ENCODE peak calls at places on chromosomes 6 and 20, in six cellular contexts. A, R, F, I, Z and L are unnamed samples.

GRCh38 chr6:157397660-157398059 is 16.7 kb downstream of the ZDHHC14 start:
- DNase-seq in Z (no peak), F (no peak), I (no peak), A (no peak), R (no peak), L (no peak)

GRCh38 chr20:57548177-57549058 is 12.5 kb upstream of the PCK1 start:
- DNase-seq in A (no peak), F (no peak), R (no peak), Z (no peak), I (no peak), L (no peak)

GRCh38 chr20:62062661-62063600 is 2.8 kb downstream of the TAF4 start:
- DNase-seq in R (no peak), F (no peak), A (no peak), Z (no peak), I (no peak), L (no peak)

GRCh38 chr20:34022154-34022842 is 28.6 kb downstream of the RALY start:
- DNase-seq in F (no peak), A (no peak), R (no peak), Z (peak; percentile 10), I (no peak), L (no peak)

GRCh38 chr6:37483917-37484785 is 15.5 kb downstream of the CCDC167 start:
- DNase-seq in R (peak; percentile 66), A (peak; percentile 29), Z (peak; percentile 74), I (peak; percentile 61), F (no peak), L (peak; percentile 25)

GRCh38 chr6:156633291-156633690 is 143.9 kb upstream of the ARID1B start:
- DNase-seq in R (no peak), A (no peak), I (no peak), F (no peak), Z (no peak), L (no peak)

GRCh38 chr6:27757307-27757706 is 154.9 kb downstream of the OR2B2 start:
- DNase-seq in I (peak; percentile 30), F (no peak), A (no peak), R (no peak), Z (peak; percentile 70), L (no peak)

GRCh38 chr20:46062151-46062550 is 27.6 kb downstream of the NCOA5 start:
- DNase-seq in A (no peak), F (no peak), Z (no peak), I (no peak), R (no peak), L (no peak)

GRCh38 chr6:27478706-27479318 is 5.9 kb upstream of the ZNF184 start:
- DNase-seq in F (peak; percentile 80), Z (peak; percentile 83), A (peak; percentile 94), I (peak; percentile 83), R (peak; percentile 90), L (peak; percentile 89)

GRCh38 chr6:168021581-168021980 is 24.1 kb downstream of the KIF25 start:
- DNase-seq in Z (no peak), F (no peak), I (no peak), R (no peak), A (no peak), L (no peak)

GRCh38 chr20:45510242-45510862 is 5.1 kb downstream of the SPINT3 start:
- DNase-seq in A (no peak), R (no peak), F (no peak), Z (no peak), I (no peak), L (no peak)

GRCh38 chr6:111804627-111805235 is 68.5 kb downstream of the FYN start:
- DNase-seq in F (peak; percentile 75), I (peak; percentile 47), Z (peak; percentile 78), A (peak; percentile 74), R (no peak), L (peak; percentile 92)

GRCh38 chr20:48735112-48735511 is 92.7 kb downstream of the PREX1 start:
- DNase-seq in R (no peak), Z (no peak), F (no peak), I (no peak), A (no peak), L (no peak)

GRCh38 chr6:31701666-31702420 is 1.3 kb downstream of the ABHD16A start:
- DNase-seq in I (peak; percentile 47), Z (no peak), R (no peak), A (peak; percentile 41), F (no peak), L (peak; percentile 51)

GRCh38 chr20:57881466-57882405 is 171.9 kb upstream of the PMEPA1 start:
- DNase-seq in R (no peak), Z (no peak), I (no peak), A (no peak), F (peak; percentile 5), L (no peak)

GRCh38 chr20:13841206-13841605 is 56.4 kb downstream of the NDUFAF5 start:
- DNase-seq in F (no peak), A (no peak), R (no peak), I (no peak), Z (no peak), L (no peak)

GRCh38 chr20:58701431-58702160 is 9.0 kb downstream of the NPEPL1 start:
- DNase-seq in F (no peak), Z (no peak), I (no peak), R (peak; percentile 10), A (no peak), L (no peak)

GRCh38 chr6:2949121-2949520 is 22.2 kb downstream of the SERPINB6 start:
- DNase-seq in F (no peak), R (peak; percentile 10), A (no peak), I (no peak), Z (no peak), L (no peak)

GRCh38 chr6:136969433-136969832 is 47.3 kb downstream of the SLC35D3 start:
- DNase-seq in R (no peak), F (no peak), Z (no peak), I (no peak), A (no peak), L (no peak)

GRCh38 chr6:3309391-3310050 is 50.8 kb downstream of the PSMG4 start:
- DNase-seq in R (no peak), Z (no peak), A (no peak), F (no peak), I (no peak), L (no peak)

GRCh38 chr6:89273816-89274215 is 41.3 kb downstream of the GABRR2 start:
- DNase-seq in Z (no peak), A (no peak), F (no peak), I (no peak), R (no peak), L (no peak)

GRCh38 chr20:16106191-16106849 is 466.9 kb downstream of the KIF16B start:
- DNase-seq in Z (no peak), F (no peak), I (no peak), R (no peak), A (no peak), L (no peak)

GRCh38 chr20:58492795-58493538 is 22.2 kb downstream of the APCDD1L start:
- DNase-seq in R (no peak), A (no peak), F (no peak), Z (no peak), I (no peak), L (no peak)

GRCh38 chr6:10545482-10545881 is 24.3 kb downstream of the GCNT2 start:
- DNase-seq in A (no peak), R (no peak), F (no peak), I (no peak), Z (no peak), L (no peak)

GRCh38 chr6:37566209-37566859 is 66.6 kb upstream of the CCDC167 start:
- DNase-seq in Z (peak; percentile 78), R (peak; percentile 61), I (peak; percentile 59), F (no peak), A (no peak), L (peak; percentile 35)

GRCh38 chr6:142697912-142698311 is 247.1 kb downstream of the HIVEP2 start:
- DNase-seq in Z (no peak), I (no peak), R (no peak), F (no peak), A (no peak), L (no peak)

GRCh38 chr6:35477028-35477427 is 8.8 kb downstream of the RPL10A start:
- DNase-seq in Z (no peak), A (no peak), I (no peak), F (no peak), R (no peak), L (no peak)